ENCODE peak calls at places on chromosomes 2 and 18, in eight cellular contexts. L, O, T, C, W, V, F and P are unnamed samples.

GRCh38 chr2:120935339-120936313 is 200.0 kb downstream of the GLI2 start:
- DNase-seq in L (no peak), O (no peak), T (no peak), C (peak), W (peak), V (no peak), F (no peak), P (no peak)

GRCh38 chr2:60553496-60553991 is at the start of gene BCL11A:
- DNase-seq in L (peak), O (peak), T (peak), C (peak), W (peak), V (peak), F (peak), P (peak)

GRCh38 chr2:183078163-183078466 is 432 bp upstream of the DUSP19 start:
- DNase-seq in L (no peak), O (peak), T (no peak), C (no peak), W (no peak), V (no peak), F (no peak), P (no peak)

GRCh38 chr18:35045121-35045520 is 3.9 kb downstream of the MAPRE2 start:
- DNase-seq in L (no peak), O (no peak), T (no peak), C (no peak), W (no peak), V (no peak), F (no peak), P (no peak)

GRCh38 chr2:53903011-53903410 is 43.2 kb upstream of the GPR75 start:
- DNase-seq in L (no peak), O (no peak), T (no peak), C (no peak), W (no peak), V (no peak), F (no peak), P (no peak)

GRCh38 chr2:43192939-43193651 is 33.3 kb downstream of the ZFP36L2 start:
- DNase-seq in L (no peak), O (no peak), T (no peak), C (no peak), W (no peak), V (no peak), F (no peak), P (no peak)

GRCh38 chr2:171185941-171186340 is 25.2 kb upstream of the TLK1 start:
- DNase-seq in L (no peak), O (no peak), T (no peak), C (peak), W (peak), V (no peak), F (no peak), P (no peak)

GRCh38 chr2:46181789-46182530 is 115.2 kb upstream of the EPAS1 start:
- DNase-seq in L (no peak), O (no peak), T (no peak), C (no peak), W (no peak), V (peak), F (no peak), P (no peak)

GRCh38 chr2:236454076-236454475 is 115.5 kb upstream of the ACKR3 start:
- DNase-seq in L (no peak), O (no peak), T (no peak), C (no peak), W (no peak), V (no peak), F (no peak), P (no peak)

GRCh38 chr2:180208841-180209240 is 201.7 kb upstream of the CWC22 start:
- DNase-seq in L (no peak), O (no peak), T (no peak), C (peak), W (peak), V (no peak), F (no peak), P (no peak)

GRCh38 chr2:29228276-29228675 is 113.1 kb downstream of the CLIP4 start:
- DNase-seq in L (no peak), O (no peak), T (no peak), C (no peak), W (peak), V (no peak), F (no peak), P (no peak)

GRCh38 chr2:40361478-40361877 is 90.4 kb downstream of the SLC8A1 start:
- DNase-seq in L (no peak), O (no peak), T (no peak), C (no peak), W (no peak), V (no peak), F (no peak), P (no peak)

GRCh38 chr2:25651782-25652455 is 21.5 kb downstream of the DTNB start:
- DNase-seq in L (no peak), O (no peak), T (no peak), C (peak), W (no peak), V (no peak), F (no peak), P (no peak)

GRCh38 chr2:213232649-213233437 is 51.4 kb upstream of the SPAG16 start:
- DNase-seq in L (peak), O (no peak), T (no peak), C (no peak), W (peak), V (no peak), F (no peak), P (no peak)

GRCh38 chr2:67783026-67783425 is 279.8 kb downstream of the C1D start:
- DNase-seq in L (no peak), O (no peak), T (no peak), C (no peak), W (no peak), V (no peak), F (no peak), P (no peak)

GRCh38 chr2:135744761-135745314 is 3.2 kb downstream of the UBXN4 start:
- DNase-seq in L (peak), O (no peak), T (no peak), C (peak), W (peak), V (no peak), F (peak), P (no peak)

GRCh38 chr2:52933878-52934277 is 833.7 kb upstream of the CHAC2 start:
- DNase-seq in L (no peak), O (no peak), T (no peak), C (no peak), W (no peak), V (no peak), F (no peak), P (no peak)

GRCh38 chr2:111168528-111168929 is 47.8 kb downstream of the BCL2L11 start:
- DNase-seq in L (no peak), O (no peak), T (no peak), C (peak), W (peak), V (no peak), F (no peak), P (peak)

GRCh38 chr2:38146302-38146916 is 70.5 kb upstream of the CYP1B1 start:
- DNase-seq in L (no peak), O (peak), T (no peak), C (peak), W (peak), V (no peak), F (no peak), P (no peak)

GRCh38 chr2:128368437-128369125 is 49.9 kb upstream of the HS6ST1 start:
- DNase-seq in L (no peak), O (no peak), T (no peak), C (no peak), W (no peak), V (no peak), F (no peak), P (no peak)

GRCh38 chr18:62999392-62999791 is 284.1 kb downstream of the PHLPP1 start:
- DNase-seq in L (no peak), O (no peak), T (no peak), C (peak), W (peak), V (no peak), F (no peak), P (no peak)

GRCh38 chr2:175251425-175252041 is 70.0 kb upstream of the ATP5MC3 start:
- DNase-seq in L (peak), O (no peak), T (no peak), C (peak), W (peak), V (peak), F (peak), P (peak)

GRCh38 chr2:231715988-231716616 is 7.8 kb downstream of the PTMA start:
- DNase-seq in L (no peak), O (no peak), T (no peak), C (no peak), W (peak), V (no peak), F (no peak), P (no peak)

GRCh38 chr2:226445216-226445861 is 354.3 kb downstream of the IRS1 start:
- DNase-seq in L (no peak), O (no peak), T (no peak), C (no peak), W (no peak), V (no peak), F (no peak), P (no peak)

GRCh38 chr2:171741189-171741588 is 53.9 kb downstream of the DYNC1I2 start:
- DNase-seq in L (peak), O (no peak), T (no peak), C (no peak), W (peak), V (no peak), F (no peak), P (no peak)

GRCh38 chr2:31011565-31011964 is 126.7 kb downstream of the GALNT14 start:
- DNase-seq in L (no peak), O (no peak), T (no peak), C (no peak), W (no peak), V (no peak), F (no peak), P (peak)

GRCh38 chr2:152098033-152098797 is 629 bp downstream of the CACNB4 start:
- DNase-seq in L (no peak), O (peak), T (no peak), C (peak), W (no peak), V (no peak), F (peak), P (no peak)

GRCh38 chr2:235494716-235495372 is 1.0 kb downstream of the AGAP1 start:
- DNase-seq in L (no peak), O (peak), T (no peak), C (peak), W (peak), V (no peak), F (peak), P (no peak)

GRCh38 chr2:156649596-156649995 is 213.4 kb downstream of the GPD2 start:
- DNase-seq in L (no peak), O (no peak), T (no peak), C (no peak), W (peak), V (no peak), F (no peak), P (no peak)

GRCh38 chr2:101442667-101443061 is 32.2 kb downstream of the RFX8 start:
- DNase-seq in L (no peak), O (no peak), T (no peak), C (no peak), W (no peak), V (no peak), F (no peak), P (no peak)

GRCh38 chr2:175207741-175208438 is 26.4 kb upstream of the ATP5MC3 start:
- DNase-seq in L (no peak), O (no peak), T (no peak), C (no peak), W (no peak), V (no peak), F (no peak), P (peak)

GRCh38 chr2:222959358-222959757 is 92.6 kb upstream of the KCNE4 start:
- DNase-seq in L (no peak), O (no peak), T (no peak), C (peak), W (peak), V (no peak), F (no peak), P (no peak)

GRCh38 chr2:234289789-234290188 is 207.1 kb downstream of the ARL4C start:
- DNase-seq in L (peak), O (no peak), T (no peak), C (peak), W (peak), V (no peak), F (no peak), P (no peak)

GRCh38 chr18:42520074-42520473 is 565.0 kb downstream of the PIK3C3 start:
- DNase-seq in L (no peak), O (no peak), T (no peak), C (no peak), W (no peak), V (no peak), F (no peak), P (no peak)

GRCh38 chr2:3130889-3131635 is 246.6 kb downstream of the EIPR1 start:
- DNase-seq in L (no peak), O (no peak), T (no peak), C (no peak), W (no peak), V (no peak), F (no peak), P (no peak)

GRCh38 chr2:109322111-109322510 is 193.1 kb downstream of the SH3RF3 start:
- DNase-seq in L (no peak), O (peak), T (no peak), C (peak), W (peak), V (no peak), F (no peak), P (no peak)

GRCh38 chr2:216495656-216496055 is 3.0 kb upstream of the RPL37A start:
- DNase-seq in L (no peak), O (no peak), T (no peak), C (no peak), W (peak), V (no peak), F (no peak), P (no peak)

GRCh38 chr2:189192766-189193165 is 13.2 kb upstream of the COL5A2 start:
- DNase-seq in L (no peak), O (no peak), T (no peak), C (no peak), W (no peak), V (no peak), F (no peak), P (no peak)

GRCh38 chr2:46887028-46887885 is 28.3 kb downstream of the MCFD2 start:
- DNase-seq in L (no peak), O (no peak), T (no peak), C (no peak), W (peak), V (no peak), F (no peak), P (no peak)